ENCODE peak calls at places on chromosome 6, in ten cellular contexts. I is SW480; Q is activated CD8-positive, alpha-beta memory T cell treated with anti-CD3 and anti-CD28 coated beads for 1 hour; C is HS-27A; Y is CD4-positive, alpha-beta memory T cell; F is NCI-H1436; R is H7; S is Right ventricle myocardium superior; D is NCI-H1694 treated with DMSO at 0.1 percent for 48 hours; J is GM03348. W is an unnamed sample.

GRCh38 chr6:69294407-69294806 is 502.4 kb downstream of the LMBRD1 start:
- DNase-seq in I (no peak), Q (no peak), C (no peak), Y (no peak), F (no peak), R (no peak), S (no peak), D (peak; percentile 1), J (no peak), W (no peak)

GRCh38 chr6:20879526-20879925 is 345.3 kb downstream of the CDKAL1 start:
- DNase-seq in I (no peak), Q (no peak), C (no peak), Y (no peak), F (no peak), R (no peak), S (no peak), D (no peak), J (no peak), W (no peak)

GRCh38 chr6:84466521-84466920 is 239.1 kb upstream of the CEP162 start:
- DNase-seq in I (peak; percentile 33), Q (no peak), C (peak; percentile 14), Y (no peak), F (no peak), R (no peak), S (no peak), D (no peak), J (peak; percentile 46), W (no peak)

GRCh38 chr6:73694711-73695411 is 1.1 kb upstream of the CD109 start:
- DNase-seq in I (peak; percentile 42), Q (no peak), C (no peak), Y (no peak), F (no peak), R (no peak), S (no peak), D (no peak), J (peak; percentile 51), W (no peak)

GRCh38 chr6:28208180-28208659 is 16.9 kb upstream of the ZSCAN9 start:
- DNase-seq in I (peak; percentile 14), Q (no peak), C (no peak), Y (no peak), F (no peak), R (peak; percentile 59), S (no peak), D (no peak), J (no peak), W (no peak)

GRCh38 chr6:75196051-75196743 is 9.7 kb downstream of the COL12A1 start:
- DNase-seq in I (no peak), Q (no peak), C (no peak), Y (no peak), F (no peak), R (no peak), S (no peak), D (no peak), J (peak; percentile 33), W (no peak)

GRCh38 chr6:9002833-9003232 is 567.5 kb upstream of the SLC35B3 start:
- DNase-seq in I (no peak), Q (no peak), C (no peak), Y (no peak), F (no peak), R (no peak), S (no peak), D (no peak), J (no peak), W (no peak)

GRCh38 chr6:74755748-74756147 is 450.1 kb downstream of the COL12A1 start:
- DNase-seq in I (no peak), Q (no peak), C (no peak), Y (no peak), F (no peak), R (no peak), S (no peak), D (no peak), J (no peak), W (no peak)

GRCh38 chr6:53461682-53462081 is 83.2 kb downstream of the GCLC start:
- DNase-seq in I (no peak), Q (no peak), C (no peak), Y (no peak), F (no peak), R (peak; percentile 15), S (no peak), D (no peak), J (no peak), W (no peak)

GRCh38 chr6:134347916-134348805 is 30.2 kb upstream of the SGK1 start:
- DNase-seq in I (no peak), Q (no peak), C (peak; percentile 80), Y (no peak), F (no peak), R (no peak), S (peak; percentile 52), D (no peak), J (peak; percentile 70), W (no peak)

GRCh38 chr6:42522021-42522420 is 41.8 kb upstream of the UBR2 start:
- DNase-seq in I (no peak), Q (no peak), C (no peak), Y (no peak), F (no peak), R (no peak), S (no peak), D (no peak), J (peak; percentile 44), W (no peak)

GRCh38 chr6:35727935-35728662 is 8.7 kb upstream of the ARMC12 start:
- DNase-seq in I (peak; percentile 88), Q (peak; percentile 73), C (no peak), Y (peak; percentile 93), F (peak; percentile 74), R (peak; percentile 88), S (peak; percentile 97), D (peak; percentile 66), J (peak; percentile 95), W (peak; percentile 95)

GRCh38 chr6:75344455-75344854 is 59.9 kb upstream of the TMEM30A start:
- DNase-seq in I (peak; percentile 38), Q (no peak), C (no peak), Y (no peak), F (no peak), R (no peak), S (no peak), D (no peak), J (no peak), W (no peak)

GRCh38 chr6:41021832-41022231 is 17.2 kb downstream of the UNC5CL start:
- DNase-seq in I (peak; percentile 45), Q (no peak), C (no peak), Y (no peak), F (no peak), R (peak; percentile 16), S (no peak), D (no peak), J (peak; percentile 68), W (peak; percentile 71)

GRCh38 chr6:13243033-13243432 is 85.3 kb downstream of the TBC1D7 start:
- DNase-seq in I (no peak), Q (no peak), C (no peak), Y (no peak), F (no peak), R (no peak), S (no peak), D (no peak), J (no peak), W (no peak)

GRCh38 chr6:75171151-75171550 is 34.7 kb downstream of the COL12A1 start:
- DNase-seq in I (no peak), Q (no peak), C (no peak), Y (no peak), F (no peak), R (no peak), S (no peak), D (no peak), J (no peak), W (no peak)

GRCh38 chr6:36908758-36909157 is 23.0 kb downstream of the C6orf89 start:
- DNase-seq in I (no peak), Q (no peak), C (no peak), Y (no peak), F (no peak), R (no peak), S (no peak), D (no peak), J (no peak), W (no peak)

GRCh38 chr6:12993283-12993898 is 276.8 kb downstream of the PHACTR1 start:
- DNase-seq in I (no peak), Q (no peak), C (no peak), Y (no peak), F (no peak), R (no peak), S (no peak), D (no peak), J (no peak), W (no peak)

GRCh38 chr6:49522710-49523593 is 23.2 kb downstream of the GLYATL3 start:
- DNase-seq in I (no peak), Q (no peak), C (no peak), Y (no peak), F (no peak), R (no peak), S (no peak), D (no peak), J (no peak), W (no peak)

GRCh38 chr6:15427360-15428070 is 181.6 kb downstream of the JARID2 start:
- DNase-seq in I (no peak), Q (no peak), C (no peak), Y (no peak), F (no peak), R (no peak), S (no peak), D (no peak), J (no peak), W (no peak)

GRCh38 chr6:33683051-33683571 is 28.4 kb downstream of the UQCC2 start:
- DNase-seq in I (no peak), Q (no peak), C (no peak), Y (peak; percentile 70), F (no peak), R (peak; percentile 55), S (no peak), D (no peak), J (no peak), W (peak; percentile 88)

GRCh38 chr6:155200012-155200411 is 63.8 kb upstream of the CLDN20 start:
- DNase-seq in I (no peak), Q (no peak), C (no peak), Y (no peak), F (no peak), R (no peak), S (no peak), D (no peak), J (no peak), W (no peak)